ENCODE peak calls at places on chromosomes 13 and 19, in four cellular contexts. F is kidney epithelial cell, G is astrocyte of the spinal cord, I is uterus. A is an unnamed sample.

GRCh38 chr13:29187584-29187983 is 367.4 kb downstream of the MTUS2 start:
- DNase-seq in F (no peak), G (no peak), I (no peak), A (no peak)

GRCh38 chr19:13090511-13091231 is 12.0 kb downstream of the LYL1 start:
- DNase-seq in F (no peak), G (no peak), I (no peak), A (no peak)

GRCh38 chr19:19656451-19657396 is 6.8 kb downstream of the ATP13A1 start:
- DNase-seq in F (no peak), G (no peak), I (no peak), A (no peak)

GRCh38 chr13:95269756-95270155 is 31.5 kb downstream of the ABCC4 start:
- DNase-seq in F (no peak), G (no peak), I (no peak), A (no peak)

GRCh38 chr19:35442091-35442490 is 6.0 kb upstream of the FFAR2 start:
- DNase-seq in F (no peak), G (no peak), I (no peak), A (no peak)

GRCh38 chr13:113917096-113917495 is 53.2 kb upstream of the GAS6 start:
- DNase-seq in F (no peak), G (no peak), I (no peak), A (no peak)

GRCh38 chr19:46614114-46614701 is 10.7 kb downstream of the PTGIR start:
- DNase-seq in F (no peak), G (peak; percentile 74), I (peak; percentile 88), A (peak; percentile 61)

GRCh38 chr19:7072541-7072940 is 3.0 kb downstream of the ZNF557 start:
- DNase-seq in F (no peak), G (no peak), I (no peak), A (no peak)

GRCh38 chr19:6250909-6251308 is 28.9 kb downstream of the MLLT1 start:
- DNase-seq in F (no peak), G (no peak), I (no peak), A (no peak)

GRCh38 chr13:36919206-36919832 is 719 bp downstream of the SMAD9 start:
- DNase-seq in F (no peak), G (no peak), I (peak; percentile 34), A (no peak)

GRCh38 chr19:19053508-19054314 is 10.1 kb upstream of the SLC25A42 start:
- DNase-seq in F (no peak), G (peak; percentile 47), I (peak; percentile 61), A (no peak)

GRCh38 chr13:113138792-113139551 is 16.4 kb downstream of the F10 start:
- DNase-seq in F (no peak), G (no peak), I (no peak), A (no peak)

GRCh38 chr19:34345934-34346333 is 19.1 kb upstream of the GPI start:
- DNase-seq in F (no peak), G (peak; percentile 67), I (no peak), A (no peak)

GRCh38 chr13:38914070-38914469 is 76.6 kb downstream of the STOML3 start:
- DNase-seq in F (no peak), G (no peak), I (no peak), A (no peak)

GRCh38 chr19:16516923-16517610 is 20.9 kb downstream of the C19orf44 start:
- DNase-seq in F (no peak), G (no peak), I (no peak), A (no peak)

GRCh38 chr19:10427169-10427568 is 6.8 kb downstream of the PDE4A start:
- DNase-seq in F (no peak), G (no peak), I (no peak), A (no peak)

GRCh38 chr13:22278336-22278929 is 607.6 kb downstream of the FGF9 start:
- DNase-seq in F (no peak), G (no peak), I (peak; percentile 28), A (no peak)

GRCh38 chr19:13436352-13436751 is 69.9 kb downstream of the CACNA1A start:
- DNase-seq in F (no peak), G (no peak), I (no peak), A (no peak)

GRCh38 chr19:13692096-13692495 is 72.2 kb upstream of the MRI1 start:
- DNase-seq in F (peak; percentile 26), G (peak; percentile 69), I (no peak), A (no peak)

DNA sequence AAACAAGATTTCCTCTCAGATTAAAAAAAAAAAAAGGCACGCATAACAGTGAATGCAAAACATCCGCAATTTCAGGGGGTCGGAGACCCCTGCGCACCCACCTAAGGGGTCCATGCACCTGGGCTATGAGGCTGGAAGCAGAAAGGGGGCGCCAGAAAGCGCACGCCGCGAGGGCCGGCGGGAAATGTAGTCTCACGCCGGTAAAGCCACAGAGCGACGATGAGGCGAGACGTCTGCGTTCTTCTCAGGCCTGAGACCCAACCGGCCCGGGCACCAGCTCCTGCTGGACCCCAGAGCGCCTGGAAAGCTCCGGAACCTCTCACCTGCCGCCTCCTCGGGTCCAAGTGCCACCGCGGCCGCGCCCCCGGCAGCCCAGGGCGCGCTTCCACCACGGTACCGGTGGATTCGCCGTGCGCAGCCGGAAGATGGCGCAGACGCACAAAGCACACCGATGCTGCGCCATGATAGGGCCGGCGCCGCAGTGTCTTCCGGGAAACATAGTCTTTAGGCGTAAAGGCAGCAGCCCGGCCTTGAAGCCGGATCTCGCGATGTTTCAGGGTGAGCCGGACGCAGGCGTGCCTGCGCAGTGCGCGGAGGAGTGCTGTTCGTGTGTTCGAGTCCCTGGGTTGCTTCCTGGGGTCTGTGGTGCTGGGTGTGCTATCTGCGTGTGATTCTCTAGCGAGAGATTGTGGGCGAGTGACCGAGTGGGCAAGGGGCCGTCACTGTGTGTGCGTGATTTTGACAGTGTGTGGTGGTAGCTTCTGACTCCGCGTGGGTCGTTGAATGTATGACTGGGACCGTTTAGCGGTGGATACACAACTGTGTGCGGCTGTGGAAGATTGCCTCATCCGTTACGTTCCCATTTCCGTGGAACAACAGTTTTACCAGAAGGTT is at the start of gene ZNF582:
- DNase-seq in F (peak; percentile 86), G (peak; percentile 97), I (peak; percentile 96), A (peak; percentile 75)
- TF ChIP-seq CTCF in F (peak; percentile 91), G (peak; percentile 89), I (peak; percentile 81), A (peak; percentile 63)

GRCh38 chr13:20015763-20016162 is 57.2 kb downstream of the ZMYM2 start:
- DNase-seq in F (no peak), G (no peak), I (no peak), A (no peak)

GRCh38 chr13:20016649-20017364 is 58.3 kb downstream of the ZMYM2 start:
- DNase-seq in F (no peak), G (no peak), I (no peak), A (no peak)

GRCh38 chr13:20019033-20019432 is 60.5 kb downstream of the ZMYM2 start:
- DNase-seq in F (no peak), G (no peak), I (no peak), A (no peak)

GRCh38 chr13:20017365-20017711 is 58.8 kb downstream of the ZMYM2 start:
- DNase-seq in F (no peak), G (no peak), I (no peak), A (no peak)
- H3K4me3 ChIP-seq in F (no peak overlapping the region), G (no peak overlapping the region), I (no peak overlapping the region), A (no peak overlapping the region)

GRCh38 chr13:102845630-102846260 is at the start of gene ERCC5:
- DNase-seq in F (peak; percentile 83), G (peak; percentile 96), I (peak; percentile 92), A (peak; percentile 89)
- TF ChIP-seq CTCF in F (no peak), G (no peak), I (peak; percentile 6), A (no peak)

GRCh38 chr19:1512671-1513491 is at the start of gene ADAMTSL5:
- DNase-seq in F (no peak), G (no peak), I (peak; percentile 69), A (no peak)

GRCh38 chr19:1511989-1512338 is 855 bp downstream of the ADAMTSL5 start:
- DNase-seq in F (no peak), G (no peak), I (no peak), A (no peak)

GRCh38 chr19:1514986-1515721 is 2.3 kb upstream of the ADAMTSL5 start:
- DNase-seq in F (no peak), G (no peak), I (no peak), A (no peak)

GRCh38 chr19:1514295-1514661 is 1.5 kb upstream of the ADAMTSL5 start:
- DNase-seq in F (no peak), G (no peak), I (no peak), A (no peak)

GRCh38 chr19:1513492-1514294 is 874 bp upstream of the ADAMTSL5 start:
- DNase-seq in F (no peak), G (no peak), I (peak; percentile 42), A (no peak)
- H3K4me3 ChIP-seq in F (peak overlapping the region; percentile 45), G (peak overlapping the region; percentile 32), I (peak overlapping the region; percentile 52), A (peak overlapping the region; percentile 45)

GRCh38 chr19:2207008-2207407 is 29.1 kb downstream of the PLEKHJ1 start:
- DNase-seq in F (no peak), G (no peak), I (no peak), A (no peak)

GRCh38 chr19:2208975-2209374 is 27.2 kb downstream of the PLEKHJ1 start:
- DNase-seq in F (no peak), G (no peak), I (no peak), A (no peak)

GRCh38 chr19:2209408-2209807 is 26.7 kb downstream of the PLEKHJ1 start:
- DNase-seq in F (no peak), G (no peak), I (no peak), A (no peak)

GRCh38 chr19:2210206-2210605 is 25.9 kb downstream of the PLEKHJ1 start:
- DNase-seq in F (no peak), G (no peak), I (no peak), A (no peak)

DNA sequence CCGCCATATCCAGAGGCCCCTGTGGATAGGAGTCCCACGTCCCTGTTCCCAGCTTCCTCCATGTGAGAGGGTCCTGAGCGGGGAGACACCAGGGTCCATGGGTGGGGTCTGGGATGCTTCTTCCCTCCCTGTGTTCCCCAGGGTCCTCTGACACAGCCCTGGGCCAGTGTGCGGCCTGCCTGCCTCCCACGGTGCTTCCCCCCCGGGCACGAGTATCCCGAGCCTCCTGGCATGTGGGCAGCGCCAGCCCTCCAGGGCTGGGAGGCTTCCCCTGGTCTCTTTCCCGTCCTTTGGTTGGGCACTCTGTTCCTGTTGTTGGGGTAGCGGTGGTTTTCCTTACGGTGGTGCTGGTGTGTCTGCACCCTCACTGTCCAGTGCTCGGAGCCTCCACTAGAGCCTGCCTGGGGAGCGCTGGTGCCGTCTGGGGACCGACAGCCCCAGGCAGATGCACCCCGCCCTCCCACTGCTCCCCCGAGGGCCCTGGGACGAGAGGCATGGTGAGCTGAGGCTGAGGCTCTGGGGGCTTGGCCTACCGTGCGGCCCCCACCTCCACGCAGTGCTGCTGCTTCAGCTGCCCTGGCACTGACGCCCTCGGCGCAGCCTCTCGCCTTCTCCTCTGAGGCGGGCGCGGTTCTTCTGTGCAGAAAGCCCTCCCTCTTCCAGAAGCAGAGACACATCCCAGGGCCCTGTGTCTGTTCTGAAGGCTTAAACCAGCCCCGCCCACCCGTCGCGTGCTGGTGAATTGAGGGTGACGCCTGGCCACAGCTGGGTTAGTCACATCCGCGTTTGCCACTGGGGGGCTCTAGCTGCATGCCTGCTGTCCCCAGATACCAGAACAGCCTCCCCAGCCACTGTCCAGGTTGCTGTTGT is 27.9 kb downstream of the PLEKHJ1 start:
- DNase-seq in F (peak; percentile 4), G (peak; percentile 50), I (no peak), A (peak; percentile 51)
- TF ChIP-seq CTCF in F (peak; percentile 4), G (peak; percentile 17), I (no peak), A (peak; percentile 37)